ENCODE peak calls at places on chromosomes 6 and 20, in eight cellular contexts. S is CD8-positive, alpha-beta T cell; Y is tibial nerve; D is cardiac muscle cell; I is hepatocyte; Q is HepG2; M is Peyer's patch; K is foreskin keratinocyte. U is an unnamed sample. For H3K4me1, the result is how much of the 10 kb centered on the place peaks cover.

GRCh38 chr6:136801581-136801980 is 9.3 kb upstream of the MAP3K5 start:
- DNase-seq in S (no peak), Y (no peak), D (no peak), I (no peak), Q (no peak), M (no peak), K (no peak), U (no peak)

GRCh38 chr6:12196326-12196936 is 93.7 kb upstream of the EDN1 start:
- DNase-seq in S (no peak), Y (no peak), D (no peak), I (no peak), Q (no peak), M (no peak), K (peak), U (no peak)

GRCh38 chr20:36542019-36542488 is 735 bp downstream of the MYL9 start:
- DNase-seq in S (no peak), Y (no peak), D (peak), I (peak), Q (peak), M (no peak), K (no peak), U (no peak)

GRCh38 chr20:64104667-64105451 is 2.5 kb downstream of the NPBWR2 start:
- DNase-seq in S (no peak), Y (no peak), D (no peak), I (no peak), Q (no peak), M (peak), K (no peak), U (peak)

GRCh38 chr6:2866183-2866846 is 24.7 kb upstream of the SERPINB1 start:
- DNase-seq in S (no peak), Y (no peak), D (no peak), I (no peak), Q (no peak), M (no peak), K (no peak), U (no peak)

GRCh38 chr6:107246249-107246971 is 131.1 kb upstream of the BEND3 start:
- DNase-seq in S (no peak), Y (no peak), D (no peak), I (no peak), Q (no peak), M (no peak), K (no peak), U (no peak)

GRCh38 chr20:60883517-60883916 is 368.5 kb upstream of the CDH4 start:
- DNase-seq in S (no peak), Y (no peak), D (no peak), I (no peak), Q (no peak), M (no peak), K (no peak), U (no peak)

GRCh38 chr6:37283786-37284185 is 25.8 kb upstream of the TMEM217 start:
- DNase-seq in S (no peak), Y (no peak), D (no peak), I (no peak), Q (no peak), M (no peak), K (no peak), U (no peak)

GRCh38 chr6:68326762-68327161 is 308.3 kb upstream of the ADGRB3 start:
- DNase-seq in S (no peak), Y (no peak), D (no peak), I (no peak), Q (no peak), M (no peak), K (peak), U (no peak)

GRCh38 chr20:31966991-31967655 is 828 bp upstream of the XKR7 start:
- DNase-seq in S (no peak), Y (no peak), D (no peak), I (no peak), Q (no peak), M (no peak), K (no peak), U (no peak)

GRCh38 chr20:38226553-38226952 is 34.0 kb downstream of the KIAA1755 start:
- DNase-seq in S (no peak), Y (no peak), D (no peak), I (no peak), Q (no peak), M (no peak), K (no peak), U (no peak)

GRCh38 chr20:36826556-36827244 is 49.2 kb upstream of the TLDC2 start:
- DNase-seq in S (no peak), Y (no peak), D (no peak), I (no peak), Q (no peak), M (no peak), K (peak), U (peak)

GRCh38 chr6:44062771-44063560 is 64.3 kb downstream of the MRPL14 start:
- DNase-seq in S (no peak), Y (no peak), D (no peak), I (no peak), Q (no peak), M (no peak), K (peak), U (no peak)

GRCh38 chr6:87789198-87789899 is 87.3 kb upstream of the AKIRIN2 start:
- DNase-seq in S (no peak), Y (no peak), D (no peak), I (peak), Q (peak), M (peak), K (peak), U (peak)

GRCh38 chr6:143039548-143039947 is 21.1 kb upstream of the AIG1 start:
- DNase-seq in S (no peak), Y (no peak), D (no peak), I (no peak), Q (no peak), M (no peak), K (no peak), U (no peak)

GRCh38 chr6:30985490-30985889 is 2.0 kb downstream of the MUC21 start:
- DNase-seq in S (no peak), Y (no peak), D (no peak), I (no peak), Q (no peak), M (no peak), K (no peak), U (no peak)

GRCh38 chr20:24609757-24610156 is 140.3 kb downstream of the SYNDIG1 start:
- DNase-seq in S (no peak), Y (no peak), D (no peak), I (no peak), Q (no peak), M (no peak), K (no peak), U (no peak)

GRCh38 chr6:111844376-111844775 is 28.9 kb downstream of the FYN start:
- DNase-seq in S (no peak), Y (no peak), D (peak), I (no peak), Q (no peak), M (no peak), K (no peak), U (no peak)

GRCh38 chr20:3801846-3802245 is 5.7 kb downstream of the CDC25B start:
- DNase-seq in S (no peak), Y (no peak), D (no peak), I (no peak), Q (no peak), M (no peak), K (no peak), U (no peak)

DNA sequence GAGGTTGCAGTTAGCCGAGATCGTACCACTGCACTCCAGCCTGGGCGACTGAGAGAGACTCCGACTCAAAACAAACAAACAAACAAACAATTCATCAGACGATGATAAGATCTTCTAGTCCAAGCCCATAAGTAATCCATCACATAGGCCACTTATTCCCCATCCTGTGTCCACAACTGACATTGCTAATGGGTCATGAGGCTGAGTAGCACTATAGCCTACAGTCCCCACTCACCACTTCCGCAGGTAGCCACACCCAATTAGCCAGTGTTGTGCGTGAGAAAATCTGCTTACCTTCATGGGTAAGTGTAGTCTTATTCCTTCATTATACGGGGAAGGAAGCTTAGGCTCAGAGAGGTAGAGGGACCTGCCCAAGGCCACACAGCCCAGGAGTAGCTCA is 13.1 kb downstream of the JPH2 start:
- DNase-seq in S (no peak), Y (no peak), D (no peak), I (no peak), Q (no peak), M (no peak), K (no peak), U (no peak)
- H3K4me1 ChIP-seq in S (under half), Y (under half), D (under half), I (under half), Q (under half), M (under half), K (under half), U (half or more)

GRCh38 chr6:126660376-126660775 is 320.5 kb downstream of the CENPW start:
- DNase-seq in S (no peak), Y (no peak), D (no peak), I (no peak), Q (no peak), M (no peak), K (no peak), U (no peak)

GRCh38 chr6:126662966-126663365 is 323.1 kb downstream of the CENPW start:
- DNase-seq in S (no peak), Y (no peak), D (no peak), I (no peak), Q (no peak), M (no peak), K (no peak), U (no peak)

GRCh38 chr6:126661646-126662045 is 321.7 kb downstream of the CENPW start:
- DNase-seq in S (no peak), Y (no peak), D (no peak), I (no peak), Q (no peak), M (no peak), K (peak), U (no peak)

DNA sequence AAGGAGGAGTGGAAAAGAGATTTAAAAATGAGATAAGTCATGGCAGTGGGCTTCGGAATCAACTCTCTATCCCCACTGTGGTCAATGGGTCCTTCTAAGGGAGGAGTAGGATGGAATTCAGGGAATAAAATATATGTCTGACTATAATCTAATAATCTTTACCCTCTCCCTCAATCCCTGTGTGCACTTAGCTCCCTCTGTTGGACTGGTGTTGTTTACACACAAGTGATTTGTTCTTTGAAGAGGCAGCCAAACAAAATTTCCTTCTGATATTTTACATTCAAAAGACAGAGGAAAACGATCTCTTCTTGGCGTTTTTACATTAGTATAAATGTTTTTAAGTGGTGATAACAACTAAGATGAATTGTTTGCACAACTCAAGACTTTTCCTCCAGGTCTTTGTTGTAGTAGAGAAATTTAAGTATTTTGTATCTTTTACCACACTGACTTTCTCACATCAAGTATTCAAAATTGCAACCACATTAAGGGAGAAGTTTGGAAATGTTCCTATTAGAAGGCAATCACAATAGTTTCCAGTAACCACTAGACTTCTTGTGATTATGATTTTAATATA is 317.7 kb downstream of the CENPW start:
- DNase-seq in S (no peak), Y (no peak), D (peak), I (peak), Q (peak), M (no peak), K (peak), U (peak)
- TF ChIP-seq CTCF in S (no peak), Y (peak), D (peak), I (peak), Q (peak), M (peak), K (peak), U (peak)

GRCh38 chr6:158016571-158017383 is 35.1 kb downstream of the SYNJ2 start:
- DNase-seq in S (no peak), Y (no peak), D (no peak), I (no peak), Q (no peak), M (no peak), K (no peak), U (no peak)

GRCh38 chr6:158018370-158018771 is 36.7 kb downstream of the SYNJ2 start:
- DNase-seq in S (no peak), Y (no peak), D (no peak), I (no peak), Q (no peak), M (no peak), K (no peak), U (no peak)

GRCh38 chr6:158019416-158019815 is 37.8 kb downstream of the SYNJ2 start:
- DNase-seq in S (no peak), Y (no peak), D (no peak), I (no peak), Q (no peak), M (no peak), K (no peak), U (no peak)

GRCh38 chr6:158018851-158019361 is 37.2 kb downstream of the SYNJ2 start:
- DNase-seq in S (no peak), Y (no peak), D (no peak), I (no peak), Q (no peak), M (no peak), K (no peak), U (no peak)

GRCh38 chr6:158017621-158018369 is 36.1 kb downstream of the SYNJ2 start:
- DNase-seq in S (no peak), Y (no peak), D (no peak), I (no peak), Q (no peak), M (no peak), K (no peak), U (no peak)
- H3K4me1 ChIP-seq in S (under half), Y (under half), D (under half), I (under half), Q (half or more), M (under half), K (under half), U (under half)

GRCh38 chr6:86087954-86088353 is 445.3 kb upstream of the SYNCRIP start:
- DNase-seq in S (no peak), Y (no peak), D (no peak), I (no peak), Q (no peak), M (no peak), K (no peak), U (no peak)
- TF ChIP-seq CTCF in S (no peak), Y (no peak), D (no peak), I (no peak), Q (no peak), M (no peak), K (no peak), U (no peak)

GRCh38 chr20:5657873-5658200 is 92.4 kb upstream of the SHLD1 start:
- DNase-seq in S (no peak), Y (no peak), D (no peak), I (no peak), Q (no peak), M (no peak), K (no peak), U (no peak)
- H3K4me1 ChIP-seq in S (under half), Y (under half), D (under half), I (under half), Q (half or more), M (under half), K (under half), U (half or more)

GRCh38 chr6:109440325-109441068 is at the start of the genes PPIL6 and SMPD2:
- DNase-seq in S (peak), Y (peak), D (peak), I (peak), Q (peak), M (peak), K (peak), U (peak)
- TF ChIP-seq CTCF in S (peak), Y (peak), D (peak), I (no peak), Q (peak), M (peak), K (peak), U (peak)